ENCODE peak calls at places on chromosomes 6 and 20, in four cellular contexts. J, V, O and C are unnamed samples.

GRCh38 chr20:14344746-14345145 is 7.3 kb upstream of the FLRT3 start:
- DNase-seq in O (no peak), V (peak; percentile 32), J (peak; percentile 10), C (no peak)

GRCh38 chr20:38680492-38681118 is 43.7 kb upstream of the SLC32A1 start:
- DNase-seq in O (peak; percentile 29), V (no peak), J (peak; percentile 45), C (peak; percentile 74)

GRCh38 chr20:35145141-35145564 is 2.0 kb downstream of the EDEM2 start:
- DNase-seq in J (peak; percentile 77), V (peak; percentile 77), O (peak; percentile 60), C (no peak)

GRCh38 chr6:112680076-112680475 is 332.9 kb downstream of the RFPL4B start:
- DNase-seq in O (no peak), J (no peak), V (no peak), C (no peak)

GRCh38 chr6:31692353-31692752 is 10.8 kb downstream of the ABHD16A start:
- DNase-seq in J (no peak), V (no peak), O (no peak), C (no peak)

GRCh38 chr20:14860410-14860814 is 523.0 kb upstream of the FLRT3 start:
- DNase-seq in J (peak; percentile 16), O (no peak), V (peak; percentile 28), C (peak; percentile 46)

GRCh38 chr20:23092409-23092756 is 6.3 kb upstream of the CD93 start:
- DNase-seq in V (no peak), J (no peak), O (peak; percentile 68), C (no peak)

GRCh38 chr6:168128631-168129291 is 49.7 kb upstream of the FRMD1 start:
- DNase-seq in O (no peak), V (no peak), J (no peak), C (no peak)

GRCh38 chr20:24470031-24470781 is 777 bp downstream of the SYNDIG1 start:
- DNase-seq in V (peak; percentile 31), J (no peak), O (no peak), C (peak; percentile 33)

GRCh38 chr20:62413896-62414481 is 6.9 kb upstream of the CABLES2 start:
- DNase-seq in O (no peak), J (no peak), V (peak; percentile 47), C (peak; percentile 60)

DNA sequence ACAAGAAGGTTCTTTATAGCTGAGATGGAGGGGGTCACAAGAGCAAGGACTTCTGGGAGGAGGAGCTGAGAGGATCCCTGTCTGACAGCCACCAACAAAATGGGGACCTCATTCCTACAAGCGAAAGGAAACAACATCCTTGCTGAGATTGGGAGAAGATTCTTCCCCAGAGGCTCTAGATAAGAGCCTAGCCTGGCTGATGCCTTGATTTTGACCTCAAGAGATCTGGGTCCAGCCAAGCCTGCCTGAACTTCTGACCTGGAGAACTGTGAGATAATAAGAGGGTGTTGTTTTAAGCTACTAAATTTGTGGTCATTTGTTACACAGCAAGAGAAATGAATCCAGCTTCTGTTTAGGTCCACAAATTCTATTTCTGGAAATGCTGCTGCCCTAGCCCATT is 75.4 kb upstream of the SLC4A11 start:
- DNase-seq in O (no peak), J (no peak), V (no peak), C (no peak)
- TF ChIP-seq NR3C1 in O (no peak), J (no peak), V (no peak), C (no peak)

DNA sequence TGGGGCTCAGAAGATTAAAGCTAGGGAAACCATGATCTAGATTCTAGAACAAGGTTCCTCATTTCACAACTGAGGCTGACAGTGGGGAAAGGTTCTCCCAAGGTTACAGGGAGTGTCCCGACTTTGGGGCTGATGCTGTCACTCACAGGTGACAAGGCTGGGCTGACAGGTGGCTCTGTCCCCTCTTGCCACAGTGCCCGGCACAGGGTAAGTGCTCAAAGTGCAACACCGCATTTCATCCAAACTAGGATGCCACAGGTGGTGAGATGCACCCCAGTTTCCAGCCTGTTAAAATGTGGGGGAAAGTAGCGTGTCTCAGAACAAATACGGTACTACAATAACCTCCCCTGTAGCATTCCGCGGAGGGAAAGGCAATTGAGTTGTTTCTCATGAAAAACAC is 7.8 kb downstream of the ZBP1 start:
- DNase-seq in J (no peak), O (no peak), V (no peak), C (no peak)
- TF ChIP-seq NR3C1 in J (no peak), O (no peak), V (no peak), C (no peak)

DNA sequence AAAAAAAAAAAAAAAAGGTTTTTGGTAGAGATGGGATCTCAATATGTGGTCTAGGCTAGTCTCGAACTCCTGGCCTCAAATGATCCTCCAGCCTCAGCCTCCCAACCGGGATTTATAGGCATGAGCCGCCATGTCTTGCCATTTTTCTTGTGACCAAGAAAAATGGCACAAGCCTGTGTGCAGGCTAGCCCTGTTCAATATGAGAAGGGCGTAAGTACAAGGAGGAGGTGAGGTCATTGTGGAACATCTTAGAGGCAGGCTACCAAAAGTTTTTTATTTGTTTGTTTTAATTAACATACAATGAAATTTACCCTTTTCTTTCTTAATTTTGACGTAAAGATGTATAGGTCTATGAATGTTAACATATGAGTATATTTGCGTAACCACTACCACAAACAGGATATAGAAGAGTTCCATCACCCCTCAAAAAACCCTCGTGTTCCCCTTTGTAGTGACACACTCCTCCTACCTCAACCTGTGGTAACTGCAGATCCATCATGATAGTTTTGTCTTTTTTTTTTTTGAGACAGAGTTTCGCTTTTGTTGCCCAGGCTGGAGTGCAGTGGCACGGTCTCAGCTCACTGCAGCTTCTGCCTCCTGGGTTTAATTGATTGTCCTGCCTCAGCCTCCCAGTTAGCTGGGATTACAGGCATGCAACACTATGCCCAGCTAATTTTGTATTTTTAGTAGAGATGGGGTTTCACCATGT is 28.3 kb upstream of the KIF3B start:
- DNase-seq in O (no peak), V (no peak), J (no peak), C (no peak)
- TF ChIP-seq NR3C1 in O (no peak), V (no peak), J (no peak), C (no peak)

DNA sequence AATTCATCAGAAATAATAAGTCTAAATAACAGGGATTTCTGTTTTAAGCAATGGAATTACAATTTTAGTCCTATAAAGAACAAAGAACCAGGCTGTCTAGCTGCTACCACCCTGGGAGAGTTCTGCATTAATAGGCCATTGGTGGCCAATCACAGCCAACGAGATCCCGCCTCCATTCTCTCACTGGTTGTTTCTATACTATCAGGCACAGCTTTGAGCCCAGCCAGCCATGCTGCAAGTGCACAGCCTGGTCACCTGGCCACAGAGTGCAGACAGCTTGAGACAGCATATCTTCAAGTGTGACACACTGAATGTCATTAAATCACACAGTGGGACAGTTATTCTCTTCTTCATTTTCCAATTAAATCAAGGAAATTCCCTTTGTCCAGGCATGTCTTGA is 16.1 kb upstream of the RAB22A start:
- DNase-seq in J (peak; percentile 28), O (peak; percentile 58), V (no peak), C (peak; percentile 38)
- TF ChIP-seq NR3C1 in J (no peak), O (no peak), V (no peak), C (no peak)

DNA sequence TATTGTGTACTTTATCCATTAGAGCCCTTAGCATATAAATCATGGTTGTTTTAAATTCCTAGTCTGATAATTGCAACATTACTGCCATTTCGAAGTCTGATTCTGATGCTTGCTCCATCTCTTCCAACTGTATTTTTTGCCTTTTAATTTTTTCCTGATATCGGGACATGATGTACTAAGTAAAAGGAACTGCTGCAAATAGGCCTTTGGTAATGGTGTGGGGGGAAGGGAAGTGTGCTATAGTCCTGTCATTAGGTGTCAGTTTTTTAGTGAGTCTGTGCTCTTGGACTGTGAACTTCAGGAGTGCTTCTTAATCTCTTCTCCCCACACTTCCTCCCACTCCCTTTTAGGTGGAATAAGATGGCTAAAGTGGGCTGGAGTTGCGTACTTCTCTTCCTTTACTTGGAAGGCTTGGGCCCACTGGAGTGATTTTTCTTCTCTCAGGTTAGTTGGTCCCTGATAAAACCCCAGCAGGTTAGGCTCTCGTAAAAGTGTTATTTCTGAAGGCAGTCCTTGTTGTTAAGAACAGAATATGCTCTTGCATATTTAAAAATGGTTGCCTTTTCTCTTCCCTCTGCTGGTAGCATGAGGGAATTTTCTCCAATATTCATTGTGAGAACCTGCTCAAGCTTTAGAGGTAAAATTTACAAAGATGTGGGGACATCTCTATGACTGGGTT is 18.1 kb downstream of the STXBP5 start:
- DNase-seq in O (peak; percentile 83), J (peak; percentile 30), V (no peak), C (no peak)
- TF ChIP-seq NR3C1 in O (no peak), J (no peak), V (no peak), C (no peak)

DNA sequence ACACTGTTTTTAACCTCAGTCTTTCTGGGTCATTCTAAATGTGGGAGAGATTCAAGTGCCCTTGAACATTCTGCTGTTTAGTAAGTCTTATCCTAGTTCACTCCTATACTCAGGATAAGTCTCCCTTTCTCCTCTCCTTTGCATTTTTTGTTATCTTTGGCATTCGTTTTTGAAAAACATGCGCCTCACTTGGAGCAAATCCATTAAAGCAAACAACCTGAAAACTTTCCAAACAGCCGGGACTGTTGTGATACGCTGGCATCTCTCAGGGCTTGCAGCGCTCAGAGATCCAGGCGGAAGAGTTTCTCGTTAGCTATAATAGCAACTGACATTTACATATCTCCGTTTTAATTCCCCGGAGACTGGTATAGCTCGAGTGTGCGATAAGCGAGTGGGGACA is 114.4 kb upstream of the SOX4 start:
- DNase-seq in O (no peak), V (no peak), J (no peak), C (no peak)
- TF ChIP-seq NR3C1 in O (no peak), V (no peak), J (no peak), C (no peak)

GRCh38 chr6:163683105-163683622 is 268.6 kb downstream of the QKI start:
- DNase-seq in V (no peak), O (no peak), J (no peak), C (no peak)
- TF ChIP-seq NR3C1 in V (no peak), O (no peak), J (no peak), C (no peak)

GRCh38 chr6:157821342-157822033 is 1.6 kb upstream of the SNX9 start:
- DNase-seq in O (no peak), V (no peak), J (no peak), C (no peak)
- TF ChIP-seq NR3C1 in O (no peak), V (no peak), J (no peak), C (no peak)

GRCh38 chr6:3355358-3356055 is 96.8 kb downstream of the PSMG4 start:
- DNase-seq in V (peak; percentile 13), O (peak; percentile 59), J (no peak), C (no peak)
- TF ChIP-seq NR3C1 in V (no peak), O (no peak), J (no peak), C (no peak)